ENCODE peak calls at places on chromosomes 4 and X, in four cellular contexts. Q is suprapubic skin, X is HL-60, Z is GM12891. K is an unnamed sample.

GRCh38 chr4:34492414-34492813 is 1751.9 kb downstream of the ARAP2 start:
- DNase-seq in Q (no peak), X (peak; percentile 36), Z (no peak), K (no peak)

GRCh38 chr4:88569944-88570455 is 22.3 kb upstream of the HERC3 start:
- DNase-seq in Q (no peak), X (no peak), Z (no peak), K (no peak)

GRCh38 chrX:57587607-57588006 is 4.2 kb upstream of the ZXDB start:
- DNase-seq in Q (no peak), X (no peak), Z (no peak), K (no peak)

GRCh38 chr4:37603070-37603468 is 83.1 kb downstream of the RELL1 start:
- DNase-seq in Q (peak; percentile 90), X (peak; percentile 80), Z (peak; percentile 62), K (peak; percentile 96)

GRCh38 chrX:2261838-2262678 is 238.7 kb downstream of the DHRSX start:
- DNase-seq in Q (peak; percentile 24), X (no peak), Z (no peak), K (no peak)

GRCh38 chr4:122450847-122451246 is 5.7 kb downstream of the IL2 start:
- DNase-seq in Q (no peak), X (peak; percentile 3), Z (no peak), K (no peak)

GRCh38 chr4:1795304-1796195 is 2.5 kb downstream of the FGFR3 start:
- DNase-seq in Q (no peak), X (no peak), Z (no peak), K (no peak)

GRCh38 chrX:13414006-13414647 is 94.3 kb upstream of the ATXN3L start:
- DNase-seq in Q (no peak), X (no peak), Z (no peak), K (no peak)

GRCh38 chrX:138745215-138745614 is 33.7 kb upstream of the FGF13 start:
- DNase-seq in Q (no peak), X (peak; percentile 32), Z (no peak), K (no peak)

GRCh38 chr4:150722908-150723362 is 141.0 kb downstream of the MAB21L2 start:
- DNase-seq in Q (peak; percentile 80), X (peak; percentile 44), Z (no peak), K (peak; percentile 91)

GRCh38 chr4:184335520-184335919 is 117.8 kb upstream of the ENPP6 start:
- DNase-seq in Q (no peak), X (no peak), Z (no peak), K (no peak)

GRCh38 chrX:138723301-138723700 is 11.8 kb upstream of the FGF13 start:
- DNase-seq in Q (no peak), X (no peak), Z (no peak), K (no peak)

GRCh38 chr4:107719927-107720722 is at the start of gene PAPSS1:
- DNase-seq in Q (peak; percentile 98), X (peak; percentile 96), Z (peak; percentile 75), K (peak; percentile 98)
- TF ChIP-seq POLR2AphosphoS5 in Q (peak; percentile 34), X (peak; percentile 52), Z (no peak), K (peak; percentile 79)

GRCh38 chr4:113436360-113436759 is 325.2 kb downstream of the CAMK2D start:
- DNase-seq in Q (no peak), X (no peak), Z (no peak), K (no peak)

GRCh38 chr4:113433536-113434246 is 327.8 kb downstream of the CAMK2D start:
- DNase-seq in Q (no peak), X (no peak), Z (no peak), K (no peak)

GRCh38 chr4:113437124-113437523 is 324.4 kb downstream of the CAMK2D start:
- DNase-seq in Q (no peak), X (no peak), Z (no peak), K (no peak)

GRCh38 chr4:113434247-113434587 is 327.3 kb downstream of the CAMK2D start:
- DNase-seq in Q (no peak), X (no peak), Z (no peak), K (no peak)

DNA sequence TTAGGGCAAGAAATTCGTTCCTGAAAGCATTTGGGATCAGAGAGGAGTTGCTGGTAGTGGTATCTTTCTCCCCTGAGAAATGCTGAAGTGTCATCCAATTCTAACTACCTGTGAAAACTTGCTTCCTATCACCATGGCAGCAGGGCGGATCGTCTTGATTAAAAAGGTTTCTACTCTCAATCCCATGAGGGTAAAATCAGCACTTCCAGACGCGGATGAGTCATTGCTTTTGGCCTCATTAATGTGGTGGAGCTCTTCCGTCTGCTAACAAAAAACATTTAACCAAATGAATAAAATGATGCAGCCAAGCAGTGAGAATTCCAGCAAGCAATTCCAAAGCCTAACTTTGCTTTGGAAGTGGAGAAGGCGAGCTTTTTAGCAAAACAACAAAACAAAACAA is 325.6 kb downstream of the CAMK2D start:
- DNase-seq in Q (peak; percentile 75), X (no peak), Z (no peak), K (no peak)
- TF ChIP-seq POLR2AphosphoS5 in Q (no peak), X (no peak), Z (no peak), K (peak; percentile 60)

DNA sequence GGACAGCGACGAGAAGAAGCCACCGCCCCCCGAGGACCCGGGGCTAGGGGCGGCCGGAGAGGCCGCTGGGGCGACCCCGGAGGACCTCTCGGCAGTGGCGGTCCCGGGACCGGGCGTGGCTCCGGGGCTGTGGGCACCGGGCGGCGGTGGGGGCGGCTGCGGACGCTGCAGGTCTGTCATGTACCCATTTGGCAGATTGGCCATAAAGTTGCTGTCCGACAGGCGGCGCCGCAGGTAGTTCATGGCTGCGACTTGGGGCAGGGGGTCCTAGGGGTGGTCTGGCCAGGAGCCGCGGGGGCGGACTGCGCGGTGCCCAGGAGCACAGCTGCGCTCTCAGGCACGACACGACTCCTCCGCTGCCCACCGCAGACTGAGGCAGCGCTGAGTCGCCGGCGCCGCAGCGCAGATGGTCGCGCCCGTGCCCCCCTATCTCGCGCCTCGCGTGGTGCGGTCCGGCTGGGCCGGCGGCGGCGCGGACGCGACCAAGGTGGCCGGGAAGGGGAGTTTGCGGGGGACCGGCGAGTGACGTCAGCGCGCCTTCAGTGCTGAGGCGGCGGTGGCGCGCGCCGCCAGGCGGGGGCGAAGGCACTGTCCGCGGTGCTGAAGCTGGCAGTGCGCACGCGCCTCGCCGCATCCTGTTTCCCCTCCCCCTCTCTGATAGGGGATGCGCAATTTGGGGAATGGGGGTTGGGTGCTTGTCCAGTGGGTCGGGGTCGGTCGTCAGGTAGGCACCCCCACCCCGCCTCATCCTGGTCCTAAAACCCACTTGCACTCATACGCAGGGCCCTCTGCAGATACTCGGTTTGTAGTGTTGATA is at the start of gene SYN1:
- DNase-seq in Q (no peak), X (peak; percentile 48), Z (peak; percentile 84), K (peak; percentile 5)
- TF ChIP-seq POLR2AphosphoS5 in Q (no peak), X (no peak), Z (no peak), K (peak; percentile 68)

GRCh38 chr4:153207027-153207426 is 2.8 kb downstream of the TRIM2 start:
- DNase-seq in Q (no peak), X (no peak), Z (no peak), K (no peak)

GRCh38 chr4:153204247-153205027 is at the start of gene TRIM2:
- DNase-seq in Q (peak; percentile 80), X (no peak), Z (no peak), K (no peak)

GRCh38 chr4:153205757-153206156 is 1.5 kb downstream of the TRIM2 start:
- DNase-seq in Q (no peak), X (no peak), Z (no peak), K (no peak)

GRCh38 chr4:153206534-153206933 is 2.3 kb downstream of the TRIM2 start:
- DNase-seq in Q (no peak), X (no peak), Z (no peak), K (no peak)

DNA sequence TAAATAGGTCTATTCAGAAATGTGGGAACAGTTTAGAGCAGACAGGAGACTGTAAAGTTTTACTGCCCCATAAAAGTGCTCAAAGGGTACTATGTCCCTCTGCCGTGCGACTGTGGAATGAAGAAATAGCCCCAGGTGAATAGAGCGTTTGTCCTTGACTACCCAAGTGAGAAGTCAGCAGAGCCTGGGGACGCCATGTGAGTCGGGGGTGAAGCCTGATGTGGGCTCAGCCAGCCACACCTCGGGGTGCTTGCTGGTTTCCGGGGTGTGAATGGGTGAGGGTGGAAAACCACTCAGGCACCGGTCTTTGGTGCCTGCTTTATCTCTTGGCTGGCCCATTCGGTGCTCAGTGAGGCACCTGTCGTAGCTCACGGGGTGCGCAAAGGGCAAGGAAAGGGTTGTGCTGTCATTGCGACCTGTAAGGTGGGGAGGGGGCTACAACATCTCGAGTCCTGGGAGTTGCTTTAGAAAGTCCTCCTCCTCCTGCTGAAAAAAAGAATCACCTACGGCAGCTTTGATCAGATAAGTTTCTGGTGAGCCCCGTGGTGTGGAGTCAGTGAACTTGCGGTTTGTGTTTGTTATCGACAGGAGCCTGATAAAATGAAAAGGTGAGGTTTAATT is 895 bp downstream of the TRIM2 start:
- DNase-seq in Q (no peak), X (no peak), Z (no peak), K (no peak)
- TF ChIP-seq POLR2AphosphoS5 in Q (no peak), X (no peak), Z (no peak), K (no peak)

GRCh38 chr4:6643141-6643847 is 2.8 kb downstream of the MRFAP1 start:
- DNase-seq in Q (no peak), X (no peak), Z (no peak), K (no peak)
- TF ChIP-seq POLR2AphosphoS5 in Q (no peak), X (no peak), Z (no peak), K (no peak)

GRCh38 chr4:48137766-48138349 is 3.8 kb upstream of the TXK start:
- DNase-seq in Q (no peak), X (no peak), Z (no peak), K (no peak)
- TF ChIP-seq POLR2AphosphoS5 in Q (no peak), X (no peak), Z (no peak), K (no peak)